ENCODE peak calls at places on chromosome 12, in nine cellular contexts. One of them, this sample, is unnamed.

GRCh38 chr12:33267641-33268040 is 172.0 kb downstream of the SYT10 start:
- DNase-seq in lung: no peak
- DNase-seq in right cardiac atrium: no peak
- DNase-seq in GM23248: no peak
- DNase-seq in SJSA1: no peak
- DNase-seq in uterus: no peak
- DNase-seq in tibial artery: no peak
- DNase-seq in CD8-positive, alpha-beta T cell: no peak
- DNase-seq in CD4-positive, alpha-beta memory T cell: no peak
- DNase-seq in this sample: no peak

GRCh38 chr12:9509464-9510166 is 98.1 kb downstream of the KLRB1 start:
- DNase-seq in lung: no peak
- DNase-seq in right cardiac atrium: no peak
- DNase-seq in GM23248: peak
- DNase-seq in SJSA1: no peak
- DNase-seq in uterus: no peak
- DNase-seq in tibial artery: no peak
- DNase-seq in CD8-positive, alpha-beta T cell: no peak
- DNase-seq in CD4-positive, alpha-beta memory T cell: no peak
- DNase-seq in this sample: no peak

GRCh38 chr12:27672654-27673053 is 23.6 kb upstream of the REP15 start:
- DNase-seq in lung: no peak
- DNase-seq in right cardiac atrium: no peak
- DNase-seq in GM23248: no peak
- DNase-seq in SJSA1: no peak
- DNase-seq in uterus: no peak
- DNase-seq in tibial artery: no peak
- DNase-seq in CD8-positive, alpha-beta T cell: no peak
- DNase-seq in CD4-positive, alpha-beta memory T cell: no peak
- DNase-seq in this sample: no peak

GRCh38 chr12:17588968-17589367 is 501.0 kb downstream of the RERGL start:
- DNase-seq in lung: no peak
- DNase-seq in right cardiac atrium: no peak
- DNase-seq in GM23248: peak
- DNase-seq in SJSA1: no peak
- DNase-seq in uterus: no peak
- DNase-seq in tibial artery: no peak
- DNase-seq in CD8-positive, alpha-beta T cell: no peak
- DNase-seq in CD4-positive, alpha-beta memory T cell: no peak
- DNase-seq in this sample: no peak

GRCh38 chr12:106297681-106298080 is 4.9 kb upstream of the TCP11L2 start:
- DNase-seq in lung: no peak
- DNase-seq in right cardiac atrium: no peak
- DNase-seq in GM23248: no peak
- DNase-seq in SJSA1: no peak
- DNase-seq in uterus: no peak
- DNase-seq in tibial artery: no peak
- DNase-seq in CD8-positive, alpha-beta T cell: no peak
- DNase-seq in CD4-positive, alpha-beta memory T cell: no peak
- DNase-seq in this sample: no peak

GRCh38 chr12:116376354-116377193 is 99.1 kb upstream of the MED13L start:
- DNase-seq in lung: no peak
- DNase-seq in right cardiac atrium: no peak
- DNase-seq in GM23248: peak
- DNase-seq in SJSA1: no peak
- DNase-seq in uterus: no peak
- DNase-seq in tibial artery: no peak
- DNase-seq in CD8-positive, alpha-beta T cell: no peak
- DNase-seq in CD4-positive, alpha-beta memory T cell: no peak
- DNase-seq in this sample: no peak

GRCh38 chr12:127516467-127516866 is 750.5 kb upstream of the TMEM132C start:
- DNase-seq in lung: no peak
- DNase-seq in right cardiac atrium: no peak
- DNase-seq in GM23248: peak
- DNase-seq in SJSA1: no peak
- DNase-seq in uterus: no peak
- DNase-seq in tibial artery: no peak
- DNase-seq in CD8-positive, alpha-beta T cell: no peak
- DNase-seq in CD4-positive, alpha-beta memory T cell: no peak
- DNase-seq in this sample: no peak

GRCh38 chr12:69936214-69936731 is 111.2 kb downstream of the MYRFL start:
- DNase-seq in lung: peak
- DNase-seq in right cardiac atrium: no peak
- DNase-seq in GM23248: no peak
- DNase-seq in SJSA1: no peak
- DNase-seq in uterus: no peak
- DNase-seq in tibial artery: no peak
- DNase-seq in CD8-positive, alpha-beta T cell: no peak
- DNase-seq in CD4-positive, alpha-beta memory T cell: no peak
- DNase-seq in this sample: no peak

GRCh38 chr12:55009171-55009570 is 10.6 kb upstream of the NEUROD4 start:
- DNase-seq in lung: no peak
- DNase-seq in right cardiac atrium: no peak
- DNase-seq in GM23248: no peak
- DNase-seq in SJSA1: no peak
- DNase-seq in uterus: no peak
- DNase-seq in tibial artery: no peak
- DNase-seq in CD8-positive, alpha-beta T cell: no peak
- DNase-seq in CD4-positive, alpha-beta memory T cell: no peak
- DNase-seq in this sample: no peak

GRCh38 chr12:92446082-92446460 is 256.7 kb upstream of the PLEKHG7 start:
- DNase-seq in lung: no peak
- DNase-seq in right cardiac atrium: no peak
- DNase-seq in GM23248: no peak
- DNase-seq in SJSA1: no peak
- DNase-seq in uterus: no peak
- DNase-seq in tibial artery: no peak
- DNase-seq in CD8-positive, alpha-beta T cell: no peak
- DNase-seq in CD4-positive, alpha-beta memory T cell: no peak
- DNase-seq in this sample: no peak

GRCh38 chr12:92440072-92440471 is 262.7 kb upstream of the PLEKHG7 start:
- DNase-seq in lung: no peak
- DNase-seq in right cardiac atrium: no peak
- DNase-seq in GM23248: no peak
- DNase-seq in SJSA1: no peak
- DNase-seq in uterus: no peak
- DNase-seq in tibial artery: no peak
- DNase-seq in CD8-positive, alpha-beta T cell: no peak
- DNase-seq in CD4-positive, alpha-beta memory T cell: no peak
- DNase-seq in this sample: no peak

GRCh38 chr12:92445253-92446081 is 257.3 kb upstream of the PLEKHG7 start:
- DNase-seq in lung: no peak
- DNase-seq in right cardiac atrium: no peak
- DNase-seq in GM23248: no peak
- DNase-seq in SJSA1: no peak
- DNase-seq in uterus: no peak
- DNase-seq in tibial artery: peak
- DNase-seq in CD8-positive, alpha-beta T cell: no peak
- DNase-seq in CD4-positive, alpha-beta memory T cell: no peak
- DNase-seq in this sample: no peak

GRCh38 chr12:92442782-92443181 is 260.0 kb upstream of the PLEKHG7 start:
- DNase-seq in lung: no peak
- DNase-seq in right cardiac atrium: no peak
- DNase-seq in GM23248: no peak
- DNase-seq in SJSA1: no peak
- DNase-seq in uterus: no peak
- DNase-seq in tibial artery: no peak
- DNase-seq in CD8-positive, alpha-beta T cell: no peak
- DNase-seq in CD4-positive, alpha-beta memory T cell: no peak
- DNase-seq in this sample: no peak

DNA sequence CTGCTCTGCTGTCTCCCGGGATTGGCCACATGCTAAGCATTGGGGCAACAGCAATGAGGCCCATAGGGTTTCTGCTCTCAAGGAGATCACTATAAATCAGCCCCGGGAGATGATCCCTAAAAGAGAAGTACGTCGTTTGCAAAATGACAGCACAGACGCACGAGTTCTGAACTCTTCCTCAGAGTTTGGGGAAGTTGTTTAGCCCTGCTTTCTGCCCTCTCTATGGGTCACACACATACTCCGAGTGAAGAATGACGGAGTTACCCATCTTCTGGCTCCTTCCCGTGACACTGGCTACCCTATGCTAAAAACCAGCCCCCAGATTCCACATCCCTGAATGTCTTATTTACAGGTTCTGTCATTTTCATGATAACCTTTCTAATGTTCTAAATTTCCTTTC is 258.0 kb upstream of the PLEKHG7 start:
- DNase-seq in lung: no peak
- DNase-seq in right cardiac atrium: no peak
- DNase-seq in GM23248: no peak
- DNase-seq in SJSA1: no peak
- DNase-seq in uterus: no peak
- DNase-seq in tibial artery: peak
- DNase-seq in CD8-positive, alpha-beta T cell: no peak
- DNase-seq in CD4-positive, alpha-beta memory T cell: no peak
- DNase-seq in this sample: no peak
- H3K27ac ChIP-seq in lung: no peak
- H3K27ac ChIP-seq in right cardiac atrium: no peak
- H3K27ac ChIP-seq in GM23248: no peak
- H3K27ac ChIP-seq in SJSA1: no peak
- H3K27ac ChIP-seq in uterus: peak
- H3K27ac ChIP-seq in tibial artery: no peak
- H3K27ac ChIP-seq in CD8-positive, alpha-beta T cell: no peak
- H3K27ac ChIP-seq in CD4-positive, alpha-beta memory T cell: no peak
- H3K27ac ChIP-seq in this sample: no peak

GRCh38 chr12:6377667-6377994 is 2.3 kb upstream of the SCNN1A start:
- DNase-seq in lung: peak
- DNase-seq in right cardiac atrium: no peak
- DNase-seq in GM23248: no peak
- DNase-seq in SJSA1: peak
- DNase-seq in uterus: no peak
- DNase-seq in tibial artery: peak
- DNase-seq in CD8-positive, alpha-beta T cell: no peak
- DNase-seq in CD4-positive, alpha-beta memory T cell: no peak
- DNase-seq in this sample: no peak

GRCh38 chr12:6374781-6375150 is 597 bp downstream of the SCNN1A start:
- DNase-seq in lung: no peak
- DNase-seq in right cardiac atrium: no peak
- DNase-seq in GM23248: no peak
- DNase-seq in SJSA1: peak
- DNase-seq in uterus: no peak
- DNase-seq in tibial artery: no peak
- DNase-seq in CD8-positive, alpha-beta T cell: no peak
- DNase-seq in CD4-positive, alpha-beta memory T cell: no peak
- DNase-seq in this sample: no peak

GRCh38 chr12:6376965-6377666 is 1.8 kb upstream of the SCNN1A start:
- DNase-seq in lung: no peak
- DNase-seq in right cardiac atrium: no peak
- DNase-seq in GM23248: no peak
- DNase-seq in SJSA1: peak
- DNase-seq in uterus: no peak
- DNase-seq in tibial artery: no peak
- DNase-seq in CD8-positive, alpha-beta T cell: peak
- DNase-seq in CD4-positive, alpha-beta memory T cell: no peak
- DNase-seq in this sample: no peak

GRCh38 chr12:6375269-6376078 is at the start of gene SCNN1A:
- DNase-seq in lung: peak
- DNase-seq in right cardiac atrium: no peak
- DNase-seq in GM23248: no peak
- DNase-seq in SJSA1: peak
- DNase-seq in uterus: peak
- DNase-seq in tibial artery: peak
- DNase-seq in CD8-positive, alpha-beta T cell: no peak
- DNase-seq in CD4-positive, alpha-beta memory T cell: no peak
- DNase-seq in this sample: no peak

DNA sequence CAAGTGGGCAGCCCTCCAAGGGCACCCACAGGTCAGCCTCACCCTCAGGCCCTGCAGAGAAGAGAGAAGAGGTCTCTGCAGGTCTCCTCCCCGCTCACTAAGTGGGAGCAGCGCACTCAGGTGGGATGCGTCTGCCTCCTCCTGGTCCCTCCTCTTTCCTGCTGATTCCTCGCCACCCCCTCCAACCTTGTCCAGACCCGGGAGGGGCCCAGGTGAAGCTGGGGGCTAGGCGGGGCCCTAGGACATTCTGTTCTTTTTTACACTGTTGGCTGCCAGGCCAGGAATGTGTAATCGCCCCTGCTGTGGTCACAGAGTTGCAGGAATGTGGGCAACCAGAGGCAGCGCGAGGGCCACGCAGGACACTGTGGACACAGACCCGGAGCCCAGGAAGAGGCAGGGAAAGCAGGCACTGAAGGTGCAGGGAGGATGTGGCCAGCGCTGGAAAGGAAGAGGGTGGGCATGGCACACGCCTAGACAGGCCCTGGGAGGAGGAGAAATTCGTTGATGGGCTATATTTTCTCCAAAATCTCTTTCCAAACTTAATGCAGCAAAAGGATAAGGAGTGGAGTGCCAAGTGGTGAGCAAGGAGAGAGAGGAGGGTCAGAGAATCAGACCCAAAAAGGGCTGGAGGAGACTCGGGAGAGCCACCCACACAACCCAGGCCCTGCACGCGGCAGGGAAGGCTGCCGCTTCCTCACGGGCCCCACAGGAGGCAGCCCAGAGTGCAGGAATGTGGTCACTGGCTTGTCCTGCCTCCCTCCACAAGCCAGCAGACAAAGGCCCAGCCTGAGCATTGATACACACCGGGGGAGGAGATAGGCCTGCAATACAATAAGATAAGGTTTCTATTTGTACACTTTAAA is 947 bp upstream of the SCNN1A start:
- DNase-seq in lung: peak
- DNase-seq in right cardiac atrium: peak
- DNase-seq in GM23248: peak
- DNase-seq in SJSA1: peak
- DNase-seq in uterus: peak
- DNase-seq in tibial artery: peak
- DNase-seq in CD8-positive, alpha-beta T cell: no peak
- DNase-seq in CD4-positive, alpha-beta memory T cell: no peak
- DNase-seq in this sample: no peak
- H3K4me3 ChIP-seq in lung: no peak
- H3K4me3 ChIP-seq in right cardiac atrium: no peak
- H3K4me3 ChIP-seq in GM23248: no peak
- H3K4me3 ChIP-seq in SJSA1: no peak
- H3K4me3 ChIP-seq in uterus: no peak
- H3K4me3 ChIP-seq in tibial artery: no peak
- H3K4me3 ChIP-seq in CD8-positive, alpha-beta T cell: peak
- H3K4me3 ChIP-seq in CD4-positive, alpha-beta memory T cell: no peak
- H3K4me3 ChIP-seq in this sample: peak

DNA sequence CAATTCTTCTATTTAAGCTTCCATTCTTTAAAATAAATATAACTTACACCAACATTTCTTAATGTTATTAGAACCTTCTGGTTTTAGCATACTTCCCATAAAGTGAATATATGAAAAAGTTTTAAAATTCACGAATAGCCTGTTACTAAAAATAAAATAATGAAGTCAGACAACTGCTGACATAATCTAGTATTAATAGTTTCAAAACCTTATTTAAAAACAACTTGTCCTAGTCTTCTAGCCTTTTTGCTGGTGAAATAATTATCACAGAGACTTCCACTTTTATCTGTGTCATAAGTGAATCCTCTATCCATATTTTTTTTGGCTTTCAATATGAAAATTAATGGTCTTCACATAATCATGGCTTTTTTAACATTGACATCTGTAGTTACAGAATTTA is 93.8 kb upstream of the MON2 start:
- DNase-seq in lung: no peak
- DNase-seq in right cardiac atrium: no peak
- DNase-seq in GM23248: no peak
- DNase-seq in SJSA1: no peak
- DNase-seq in uterus: no peak
- DNase-seq in tibial artery: no peak
- DNase-seq in CD8-positive, alpha-beta T cell: no peak
- DNase-seq in CD4-positive, alpha-beta memory T cell: no peak
- DNase-seq in this sample: no peak
- H3K27ac ChIP-seq in lung: peak
- H3K27ac ChIP-seq in right cardiac atrium: no peak
- H3K27ac ChIP-seq in GM23248: no peak
- H3K27ac ChIP-seq in SJSA1: no peak
- H3K27ac ChIP-seq in uterus: no peak
- H3K27ac ChIP-seq in tibial artery: peak
- H3K27ac ChIP-seq in CD8-positive, alpha-beta T cell: no peak
- H3K27ac ChIP-seq in CD4-positive, alpha-beta memory T cell: no peak
- H3K27ac ChIP-seq in this sample: no peak

GRCh38 chr12:49345048-49345839 is 1.4 kb upstream of the DNAJC22 start:
- DNase-seq in lung: no peak
- DNase-seq in right cardiac atrium: no peak
- DNase-seq in GM23248: peak
- DNase-seq in SJSA1: no peak
- DNase-seq in uterus: no peak
- DNase-seq in tibial artery: no peak
- DNase-seq in CD8-positive, alpha-beta T cell: no peak
- DNase-seq in CD4-positive, alpha-beta memory T cell: no peak
- DNase-seq in this sample: no peak
- H3K4me3 ChIP-seq in lung: no peak
- H3K4me3 ChIP-seq in right cardiac atrium: peak
- H3K4me3 ChIP-seq in GM23248: peak
- H3K4me3 ChIP-seq in SJSA1: no peak
- H3K4me3 ChIP-seq in uterus: peak
- H3K4me3 ChIP-seq in tibial artery: peak
- H3K4me3 ChIP-seq in CD8-positive, alpha-beta T cell: peak
- H3K4me3 ChIP-seq in CD4-positive, alpha-beta memory T cell: no peak
- H3K4me3 ChIP-seq in this sample: peak

This sample was measured in effector memory CD4-positive, alpha-beta T cell.